ENCODE peak calls at places on chromosomes 12 and 14, in four cellular contexts. N is transverse colon, M is HFFc6, P is left ventricle myocardium inferior. J is an unnamed sample.

GRCh38 chr14:92323031-92323915 is at the start of gene SLC24A4:
- DNase-seq in N (no peak), M (no peak), P (no peak), J (peak)

GRCh38 chr12:132444957-132445883 is 44.7 kb upstream of the FBRSL1 start:
- DNase-seq in N (peak), M (no peak), P (peak), J (peak)

GRCh38 chr12:334114-334513 is 55.0 kb downstream of the KDM5A start:
- DNase-seq in M (no peak), P (no peak), N (no peak), J (no peak)

GRCh38 chr12:67484788-67485480 is 163.6 kb upstream of the DYRK2 start:
- DNase-seq in M (no peak), N (no peak), P (no peak), J (no peak)

GRCh38 chr14:97306133-97306784 is 509.1 kb downstream of the VRK1 start:
- DNase-seq in M (no peak), N (no peak), P (no peak), J (no peak)

GRCh38 chr12:93507151-93507550 is 39.8 kb downstream of the MRPL42 start:
- DNase-seq in P (no peak), M (no peak), N (no peak), J (no peak)

GRCh38 chr12:49345048-49345839 is 1.4 kb upstream of the DNAJC22 start:
- DNase-seq in P (no peak), M (no peak), N (peak), J (peak)

GRCh38 chr14:70442750-70443149 is 9.2 kb upstream of the ADAM21 start:
- DNase-seq in P (no peak), N (no peak), M (no peak), J (no peak)

GRCh38 chr12:79366374-79366773 is 324.4 kb downstream of the PAWR start:
- DNase-seq in P (no peak), M (no peak), N (no peak), J (no peak)

GRCh38 chr12:56979628-56980027 is 22.2 kb upstream of the RDH16 start:
- DNase-seq in M (peak), P (no peak), N (no peak), J (no peak)

GRCh38 chr14:89237923-89238529 is 179.0 kb downstream of the FOXN3 start:
- DNase-seq in M (no peak), P (no peak), N (no peak), J (no peak)

GRCh38 chr14:54778618-54779017 is 124.0 kb downstream of the GCH1 start:
- DNase-seq in N (no peak), P (peak), M (no peak), J (no peak)

GRCh38 chr14:21612324-21612723 is 22.4 kb downstream of the OR10G2 start:
- DNase-seq in N (no peak), M (no peak), P (no peak), J (peak)

GRCh38 chr12:73731658-73732057 is 806.0 kb upstream of the ATXN7L3B start:
- DNase-seq in M (no peak), N (no peak), P (no peak), J (no peak)

GRCh38 chr12:67593041-67593870 is 55.3 kb upstream of the DYRK2 start:
- DNase-seq in P (no peak), M (peak), N (peak), J (no peak)

GRCh38 chr14:22559041-22559440 is 30.0 kb downstream of the DAD1 start:
- DNase-seq in M (no peak), N (no peak), P (no peak), J (no peak)

GRCh38 chr14:99879401-99880295 is 86.4 kb downstream of the EML1 start:
- DNase-seq in P (no peak), M (peak), N (no peak), J (no peak)

GRCh38 chr12:68327896-68328295 is 4.3 kb downstream of the MDM1 start:
- DNase-seq in N (no peak), P (no peak), M (no peak), J (no peak)

GRCh38 chr12:49705479-49706267 is 1.5 kb downstream of the FMNL3 start:
- DNase-seq in N (peak), M (peak), P (peak), J (peak)

GRCh38 chr14:56794557-56795283 is 15.6 kb downstream of the OTX2 start:
- DNase-seq in P (no peak), N (no peak), M (no peak), J (peak)

GRCh38 chr14:91400696-91401095 is 16.9 kb downstream of the CCDC88C start:
- DNase-seq in M (no peak), P (no peak), N (no peak), J (no peak)

DNA sequence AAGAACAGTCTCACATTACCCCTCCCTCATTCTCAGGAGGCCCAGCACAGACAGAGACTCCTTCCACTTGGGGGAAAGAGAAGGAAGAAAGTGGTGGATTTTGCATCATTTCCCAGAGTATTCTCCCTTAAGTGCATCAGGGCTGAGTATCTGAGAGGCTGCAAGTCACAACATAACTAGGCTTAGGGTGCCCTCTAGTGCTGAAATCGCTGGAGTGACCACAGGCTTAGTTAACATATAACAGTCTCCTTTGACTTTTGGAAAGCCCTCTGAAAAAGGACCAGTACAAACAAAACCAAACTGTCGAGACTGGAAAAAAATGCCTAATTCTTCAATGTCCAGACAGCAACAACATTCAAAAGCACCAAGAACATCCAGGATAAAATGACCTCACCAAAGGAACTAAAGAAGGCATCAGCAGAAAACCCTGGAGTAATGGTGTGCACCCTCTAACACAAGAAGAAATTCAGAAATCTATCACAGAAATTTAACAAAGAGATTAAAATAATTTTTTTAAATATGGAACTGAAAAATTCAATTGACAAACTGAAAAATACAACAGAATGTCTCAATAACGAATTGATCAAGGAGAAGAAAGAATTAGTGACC is 412.3 kb downstream of the RPS29 start:
- DNase-seq in M (peak), N (peak), P (no peak), J (peak)
- TF ChIP-seq CTCF in M (peak), N (peak), P (peak), J (peak)

DNA sequence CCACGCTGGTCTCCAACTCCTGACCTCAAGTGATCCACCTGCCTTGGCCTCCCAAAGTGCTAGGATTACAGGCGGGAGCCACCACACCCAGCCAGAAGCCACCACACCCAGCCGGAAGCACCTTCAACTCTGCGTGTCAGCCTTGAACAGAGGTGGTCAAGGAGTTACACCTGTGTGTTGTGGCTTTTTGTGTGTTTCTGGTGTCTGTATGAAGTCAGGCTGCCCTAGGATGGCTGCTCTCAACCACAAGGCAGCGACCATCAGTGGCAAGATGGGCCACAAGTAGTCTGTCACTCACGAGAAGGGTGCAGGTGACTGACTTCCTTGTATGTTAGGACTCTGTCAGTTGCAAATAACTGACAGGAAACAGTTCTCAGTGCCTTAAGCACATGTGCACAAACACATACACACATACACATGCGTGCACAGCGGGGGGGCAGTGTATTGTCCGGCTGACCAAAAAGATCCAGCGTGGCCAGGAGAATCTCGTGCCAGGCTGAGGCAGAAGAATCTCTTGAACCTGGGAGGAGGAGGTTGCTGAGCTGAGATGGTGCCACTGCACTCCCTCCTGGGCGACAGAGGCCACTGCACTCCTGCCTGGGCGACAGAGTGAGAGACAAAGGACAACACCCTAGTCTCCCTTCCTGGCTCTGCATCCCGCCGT is 13.5 kb downstream of the P2RX4 start:
- DNase-seq in M (peak), P (no peak), N (peak), J (peak)
- TF ChIP-seq CTCF in M (peak), P (no peak), N (peak), J (peak)

GRCh38 chr12:115253049-115253448 is 569.1 kb upstream of the TBX3 start:
- DNase-seq in P (no peak), M (no peak), N (no peak), J (no peak)

GRCh38 chr12:115257791-115258190 is 573.8 kb upstream of the TBX3 start:
- DNase-seq in M (peak), N (no peak), P (no peak), J (no peak)

GRCh38 chr12:115259968-115260806 is 576.2 kb upstream of the TBX3 start:
- DNase-seq in N (no peak), M (no peak), P (no peak), J (no peak)

GRCh38 chr12:115255257-115255656 is 571.3 kb upstream of the TBX3 start:
- DNase-seq in M (no peak), P (no peak), N (no peak), J (no peak)

DNA sequence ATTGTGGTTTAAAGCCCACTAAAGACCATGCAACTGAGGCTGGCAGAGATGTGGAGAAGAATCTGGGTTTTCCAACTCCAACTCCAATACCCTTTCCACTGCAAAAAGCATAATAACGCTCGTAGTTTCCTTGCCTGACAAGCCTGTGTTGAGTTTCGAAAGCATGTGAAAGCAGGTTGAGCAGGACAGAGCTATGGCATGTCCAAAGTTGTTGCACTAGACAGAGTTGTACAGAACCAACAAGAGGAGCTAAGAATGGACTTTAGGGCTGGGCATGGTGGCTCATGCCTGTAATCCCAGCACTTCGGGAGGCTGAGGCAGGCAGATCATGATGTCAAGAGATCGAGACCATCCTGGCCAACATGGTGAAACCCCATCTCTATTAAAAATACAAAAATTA is 572.0 kb upstream of the TBX3 start:
- DNase-seq in N (no peak), M (no peak), P (no peak), J (no peak)
- TF ChIP-seq CTCF in N (no peak), M (no peak), P (no peak), J (no peak)

GRCh38 chr12:124568431-124569374 is 1.3 kb upstream of the NCOR2 start:
- DNase-seq in M (peak), P (peak), N (peak), J (peak)
- TF ChIP-seq CTCF in M (peak), P (peak), N (peak), J (peak)

GRCh38 chr14:77151918-77152588 is 10.5 kb upstream of the ZDHHC22 start:
- DNase-seq in M (peak), N (no peak), P (no peak), J (peak)
- TF ChIP-seq CTCF in M (peak), N (peak), P (peak), J (no peak)

DNA sequence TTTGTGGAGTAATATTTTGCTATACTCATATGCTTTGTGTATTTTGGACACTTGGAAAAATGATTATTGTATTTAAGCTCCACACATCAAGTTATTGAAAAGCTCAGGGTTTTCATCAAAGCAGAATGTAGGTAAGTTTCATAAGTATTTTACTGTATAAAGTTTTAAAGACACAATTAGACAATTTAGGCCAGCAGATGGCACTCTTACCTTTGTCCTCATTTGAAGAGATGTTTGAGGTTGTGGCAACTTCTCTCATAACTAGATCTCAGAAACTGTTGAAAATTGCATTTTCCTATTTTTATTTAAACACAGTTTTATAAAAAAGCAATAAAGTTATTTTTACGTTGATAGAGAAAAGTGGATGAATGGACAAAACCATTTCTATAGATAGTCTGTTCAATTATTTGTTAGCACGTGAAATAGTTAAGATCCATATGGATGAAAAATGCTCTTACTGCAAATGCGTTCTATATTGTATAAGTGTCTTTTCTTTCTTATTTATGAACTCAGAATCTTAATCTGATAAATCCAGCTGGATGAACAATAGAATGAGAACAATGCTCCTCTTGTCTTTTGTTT is 300.0 kb downstream of the AEBP2 start:
- DNase-seq in P (no peak), M (peak), N (peak), J (peak)
- TF ChIP-seq CTCF in P (peak), M (peak), N (peak), J (peak)

GRCh38 chr12:104761091-104761490 is 197.0 kb downstream of the SLC41A2 start:
- DNase-seq in P (no peak), M (no peak), N (no peak), J (peak)
- TF ChIP-seq CTCF in P (no peak), M (no peak), N (no peak), J (no peak)

DNA sequence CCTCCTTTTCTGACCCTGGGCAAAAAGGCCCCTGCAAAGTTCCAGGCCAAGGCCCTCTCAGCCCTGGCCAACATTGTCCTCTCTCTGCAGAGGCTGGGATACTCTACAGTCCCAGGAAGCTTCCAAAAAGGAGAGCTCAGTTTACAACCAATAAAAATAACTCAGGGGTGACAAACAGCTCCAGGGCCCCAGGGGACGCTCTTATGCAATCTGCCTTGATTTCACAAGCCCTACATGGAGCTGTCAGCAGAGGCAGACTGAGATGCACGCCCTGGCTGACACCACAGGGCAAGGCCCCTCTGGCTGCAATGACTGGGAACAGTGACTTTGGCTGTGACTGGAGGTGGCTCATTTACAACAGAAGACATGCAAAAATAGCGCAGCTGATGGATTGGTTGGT is 129.0 kb upstream of the MED13L start:
- DNase-seq in M (peak), N (peak), P (peak), J (no peak)
- TF ChIP-seq CTCF in M (peak), N (no peak), P (peak), J (no peak)

DNA sequence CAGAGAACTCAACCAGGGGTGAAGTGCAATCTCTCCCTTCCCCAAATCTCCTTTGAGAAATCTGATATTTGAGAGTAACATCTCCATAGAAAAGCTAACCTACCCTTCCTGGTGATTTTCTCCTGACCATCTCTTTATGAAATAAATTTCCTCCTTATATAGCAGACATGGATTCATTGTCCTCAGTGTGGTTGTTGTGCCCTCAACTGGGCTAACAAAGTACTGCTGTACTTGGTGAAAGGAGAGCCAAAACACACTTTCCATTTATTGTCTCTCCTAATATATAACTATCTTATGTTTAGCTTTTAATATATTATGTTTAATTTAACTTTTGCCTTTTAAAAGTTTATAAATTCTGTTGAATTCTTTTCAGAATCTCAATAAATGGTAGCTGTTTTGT is 65.1 kb upstream of the SLCO1B1 start:
- DNase-seq in N (no peak), P (no peak), M (no peak), J (no peak)
- TF ChIP-seq CTCF in N (peak), P (peak), M (no peak), J (no peak)